ENCODE peak calls at places on chromosomes 3 and 15, in seven cellular contexts. R is progenitor cell of endocrine pancreas, H is cardiac fibroblast, Z is H9, D is MM.1S, O is GM10248, S is left ventricle myocardium inferior. U is an unnamed sample.

GRCh38 chr3:43363621-43364266 is 77.4 kb downstream of the SNRK start:
- DNase-seq in O (no peak), D (no peak), S (peak), R (no peak), Z (no peak), H (peak), U (no peak)

GRCh38 chr3:134911611-134912604 is 116.8 kb downstream of the EPHB1 start:
- DNase-seq in O (no peak), S (no peak), D (no peak), Z (no peak), R (no peak), H (no peak), U (no peak)

GRCh38 chr3:47865192-47865591 is 62.3 kb downstream of the DHX30 start:
- DNase-seq in O (no peak), H (no peak), D (no peak), S (no peak), Z (no peak), R (no peak), U (no peak)

GRCh38 chr3:23734481-23734880 is 71.3 kb upstream of the UBE2E1 start:
- DNase-seq in O (no peak), R (no peak), D (no peak), H (no peak), S (no peak), Z (no peak), U (no peak)

GRCh38 chr15:50968353-50968752 is 59.9 kb downstream of the AP4E1 start:
- DNase-seq in D (no peak), Z (no peak), O (no peak), R (no peak), S (no peak), H (no peak), U (no peak)

GRCh38 chr3:183306798-183307671 is 54.0 kb downstream of the B3GNT5 start:
- DNase-seq in O (peak), Z (no peak), H (peak), R (no peak), D (peak), S (peak), U (no peak)

GRCh38 chr3:122484985-122485384 is 29.8 kb downstream of the KPNA1 start:
- DNase-seq in H (peak), D (no peak), Z (no peak), R (no peak), O (no peak), S (no peak), U (no peak)

GRCh38 chr15:45185903-45186770 is 1.6 kb downstream of the SHF start:
- DNase-seq in D (no peak), S (no peak), O (no peak), H (no peak), R (no peak), Z (no peak), U (no peak)

DNA sequence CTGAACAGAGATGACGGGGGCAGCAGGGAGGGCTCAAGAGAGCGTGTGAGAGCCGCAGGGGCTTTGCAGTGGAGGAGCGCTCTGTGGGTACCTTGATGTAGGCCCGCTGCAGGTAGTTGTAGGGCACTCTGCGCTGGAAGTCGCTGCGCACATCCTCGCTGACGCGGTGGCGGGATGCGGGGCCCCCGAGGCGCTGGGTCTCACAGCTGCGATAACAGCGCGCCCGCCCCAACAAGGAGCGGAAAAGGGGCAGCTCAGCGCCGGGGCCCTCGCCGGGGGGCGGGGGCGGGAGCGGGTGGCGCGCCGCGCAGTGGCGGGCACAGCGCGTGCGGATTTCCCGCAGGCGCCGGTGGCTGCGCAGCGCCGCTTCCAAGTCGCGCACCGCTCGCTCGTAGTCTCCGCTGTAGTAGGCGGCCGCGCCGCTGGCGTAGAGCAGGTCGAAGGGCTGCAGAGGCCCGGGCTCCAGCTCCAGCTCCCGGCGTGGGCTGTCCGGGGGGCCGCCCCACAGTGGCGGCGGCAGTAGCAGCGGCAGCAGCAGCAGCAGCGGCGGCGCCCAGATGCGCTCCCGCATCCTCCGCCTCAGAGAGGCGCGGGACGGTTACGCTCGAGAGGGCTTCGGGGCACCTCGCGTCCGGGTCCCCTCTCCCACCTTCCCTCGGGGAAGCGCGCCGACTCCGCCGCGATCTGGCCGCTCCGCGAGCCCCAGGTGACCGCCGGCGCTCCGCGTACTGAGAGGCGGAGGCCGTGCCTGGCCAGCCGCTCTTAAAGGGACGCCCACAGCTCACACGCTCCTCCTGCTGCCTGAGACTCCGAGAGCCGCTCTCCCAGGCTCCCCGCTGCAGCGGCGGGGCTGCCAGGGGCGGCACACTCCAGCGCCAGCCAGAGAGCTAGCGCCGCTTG is at the start of gene P3H2:
- DNase-seq in O (peak), S (peak), D (peak), H (peak), Z (peak), R (peak), U (peak)
- TF ChIP-seq CTCF in O (peak), S (peak), D (peak), H (peak), Z (peak), R (peak), U (peak)

DNA sequence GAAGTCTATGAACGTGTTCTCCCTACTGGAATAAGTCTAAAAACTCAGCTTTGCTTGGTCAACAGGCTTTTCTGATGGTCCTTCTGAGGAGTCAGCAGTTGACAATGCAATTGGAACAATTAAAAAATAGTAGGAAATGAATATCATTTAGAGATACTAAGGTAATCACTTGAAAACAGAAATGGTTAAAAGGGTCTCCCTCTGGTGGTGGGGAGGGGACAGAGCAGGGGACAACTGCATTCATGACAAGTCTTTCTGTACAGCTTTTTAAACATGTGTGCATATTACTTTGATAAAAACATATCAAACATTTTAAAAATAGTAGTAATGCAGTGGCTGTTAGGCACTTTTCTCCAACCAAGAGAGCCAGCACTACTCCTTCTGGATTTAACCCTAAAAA is 119.9 kb upstream of the FHIT start:
- DNase-seq in Z (no peak), D (peak), S (no peak), O (peak), R (no peak), H (peak), U (peak)
- TF ChIP-seq CTCF in Z (peak), D (peak), S (peak), O (peak), R (peak), H (peak), U (peak)

GRCh38 chr15:52214553-52214952 is 23.4 kb upstream of the GNB5 start:
- DNase-seq in D (no peak), R (no peak), Z (no peak), O (no peak), S (no peak), H (no peak), U (no peak)

GRCh38 chr15:52220251-52220650 is 29.1 kb upstream of the GNB5 start:
- DNase-seq in O (no peak), H (no peak), Z (no peak), S (no peak), D (no peak), R (no peak), U (no peak)

GRCh38 chr15:52218816-52219215 is 27.6 kb upstream of the GNB5 start:
- DNase-seq in Z (no peak), D (no peak), R (no peak), S (no peak), H (no peak), O (no peak), U (no peak)

GRCh38 chr15:52220896-52221660 is 29.9 kb upstream of the GNB5 start:
- DNase-seq in R (no peak), O (no peak), S (no peak), Z (no peak), H (no peak), D (peak), U (no peak)

GRCh38 chr15:52217186-52217585 is 26.0 kb upstream of the GNB5 start:
- DNase-seq in Z (peak), O (peak), S (no peak), H (no peak), D (no peak), R (no peak), U (peak)
- TF ChIP-seq CTCF in Z (peak), O (peak), S (no peak), H (peak), D (peak), R (peak), U (peak)

DNA sequence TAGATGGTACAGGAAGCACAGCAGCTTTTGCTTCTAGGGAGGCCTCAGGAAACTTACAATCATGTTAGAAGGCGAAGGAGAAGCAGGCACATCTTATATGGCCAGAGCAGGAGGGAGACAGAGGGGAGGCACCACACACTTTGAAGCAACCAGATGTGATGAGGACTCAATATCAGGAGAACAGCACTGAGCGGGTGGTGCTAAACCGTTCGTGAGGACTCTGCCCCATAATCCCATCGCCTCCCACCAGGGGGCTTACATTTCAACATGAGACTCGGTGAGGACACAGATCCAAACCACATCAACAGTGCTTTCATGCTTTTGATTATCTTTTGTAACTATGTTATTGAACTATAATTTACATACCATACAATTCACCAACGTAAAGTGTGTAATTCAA is 7.6 kb upstream of the TMEM44 start:
- DNase-seq in S (no peak), D (no peak), O (no peak), Z (no peak), R (no peak), H (peak), U (peak)
- TF ChIP-seq CTCF in S (no peak), D (peak), O (no peak), Z (peak), R (peak), H (peak), U (peak)

DNA sequence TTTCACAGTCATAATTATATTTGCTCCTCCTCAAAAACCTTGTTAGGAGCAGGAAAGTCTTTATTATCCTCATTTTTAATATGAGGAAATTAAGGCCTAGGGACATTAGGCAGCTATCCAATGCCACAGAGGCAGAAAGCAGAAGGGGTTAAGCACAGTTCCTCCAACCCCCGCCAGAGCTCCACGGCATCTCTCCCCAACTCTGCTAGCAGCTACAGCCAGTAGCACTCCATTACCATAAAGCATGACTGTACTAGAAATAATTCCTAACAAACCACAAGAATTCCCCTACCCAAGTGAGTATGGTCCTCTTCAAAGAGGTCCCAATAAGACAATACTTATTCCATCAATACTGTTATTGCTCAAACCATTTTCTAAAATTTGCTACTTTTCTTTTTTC is 9.8 kb downstream of the HEG1 start:
- DNase-seq in H (peak), O (no peak), Z (no peak), R (no peak), S (no peak), D (no peak), U (no peak)
- TF ChIP-seq CTCF in H (peak), O (no peak), Z (no peak), R (no peak), S (no peak), D (no peak), U (no peak)

DNA sequence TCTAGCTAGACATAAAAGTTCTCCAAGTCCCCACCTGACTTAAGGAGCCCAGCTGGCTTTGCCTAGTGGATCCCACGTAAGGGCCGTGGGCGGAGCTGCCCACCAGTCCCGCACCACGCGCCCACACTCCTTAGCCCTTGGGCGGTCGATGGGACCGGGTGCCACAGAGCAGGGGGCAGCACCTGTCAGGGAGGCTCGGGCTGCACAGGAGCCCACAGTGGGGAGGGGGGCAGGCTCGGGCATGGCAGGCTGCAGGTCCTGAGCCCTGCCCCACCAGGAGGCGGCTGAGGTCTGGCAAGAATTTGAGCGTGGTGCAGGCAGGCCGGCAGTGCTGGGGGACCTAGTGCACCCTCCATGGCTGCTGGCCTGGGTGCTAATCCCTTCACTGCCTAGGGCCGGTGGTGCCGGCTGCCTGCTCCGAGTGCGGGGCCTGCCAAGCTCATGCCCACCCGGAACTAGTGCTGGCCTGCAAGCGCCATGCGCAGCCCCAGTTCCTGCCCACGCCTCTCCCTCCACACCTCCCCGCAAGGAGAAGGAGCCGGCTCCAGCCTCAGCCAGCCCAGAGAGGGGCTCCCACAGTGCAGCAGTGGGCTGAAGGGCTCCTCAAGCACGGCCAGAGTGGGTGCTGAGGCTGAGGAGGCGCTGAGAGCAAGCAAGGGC is 78.7 kb downstream of the SLC6A1 start:
- DNase-seq in R (no peak), H (no peak), D (no peak), Z (no peak), O (no peak), S (no peak), U (no peak)
- TF ChIP-seq CTCF in R (no peak), H (no peak), D (no peak), Z (no peak), O (no peak), S (no peak), U (no peak)

GRCh38 chr3:197555281-197556261 is at the start of gene BDH1:
- DNase-seq in H (no peak), O (peak), D (peak), R (peak), S (no peak), Z (peak), U (peak)

GRCh38 chr3:197550489-197550888 is 5.3 kb downstream of the BDH1 start:
- DNase-seq in H (no peak), D (no peak), Z (no peak), R (no peak), O (no peak), S (no peak), U (no peak)

GRCh38 chr3:197554562-197555280 is 1.0 kb downstream of the BDH1 start:
- DNase-seq in S (peak), H (peak), R (peak), Z (peak), O (peak), D (peak), U (peak)

GRCh38 chr3:197552198-197552597 is 3.6 kb downstream of the BDH1 start:
- DNase-seq in Z (no peak), H (no peak), O (no peak), D (no peak), R (no peak), S (no peak), U (no peak)

GRCh38 chr3:197554196-197554561 is 1.6 kb downstream of the BDH1 start:
- DNase-seq in D (peak), S (no peak), Z (no peak), O (no peak), H (no peak), R (no peak), U (no peak)
- TF ChIP-seq CTCF in D (no peak), S (no peak), Z (no peak), O (no peak), H (no peak), R (no peak), U (no peak)

U was measured in nephron progenitor cell.